ENCODE peak calls at places on chromosome 1, in seven cellular contexts. V, P, R, U, B, I and J are unnamed samples.

GRCh38 chr1:217027403-217028080 is 304.3 kb upstream of the ESRRG start:
- DNase-seq in P (no peak), I (no peak), V (no peak), R (no peak), U (no peak), B (no peak), J (no peak)

GRCh38 chr1:210496063-210496462 is 167.4 kb downstream of the HHAT start:
- DNase-seq in I (no peak), P (no peak), V (no peak), R (no peak), U (no peak), B (no peak), J (no peak)

GRCh38 chr1:223231581-223231980 is 88.5 kb upstream of the TLR5 start:
- DNase-seq in U (no peak), B (no peak), I (no peak), V (no peak), P (no peak), R (no peak), J (no peak)

GRCh38 chr1:118101989-118102388 is 83.0 kb downstream of the SPAG17 start:
- DNase-seq in B (no peak), P (no peak), U (no peak), V (no peak), I (no peak), R (no peak), J (no peak)

GRCh38 chr1:6904476-6905170 is 119.4 kb downstream of the CAMTA1 start:
- DNase-seq in I (no peak), U (no peak), R (no peak), P (no peak), V (no peak), B (no peak), J (no peak)

GRCh38 chr1:9242338-9242969 is 7.9 kb downstream of the H6PD start:
- DNase-seq in B (peak; percentile 91), I (peak; percentile 45), U (peak; percentile 84), V (no peak), R (no peak), P (peak; percentile 50), J (peak; percentile 95)

GRCh38 chr1:204974326-204974725 is 68.7 kb upstream of the CNTN2 start:
- DNase-seq in P (no peak), B (no peak), I (no peak), V (no peak), R (no peak), U (no peak), J (no peak)

GRCh38 chr1:119713538-119714456 is 2.1 kb downstream of the PHGDH start:
- DNase-seq in V (no peak), U (no peak), B (no peak), R (no peak), I (no peak), P (no peak), J (no peak)

GRCh38 chr1:38898653-38899230 is 17.4 kb upstream of the GJA9 start:
- DNase-seq in R (no peak), V (no peak), I (no peak), U (no peak), P (no peak), B (no peak), J (no peak)

DNA sequence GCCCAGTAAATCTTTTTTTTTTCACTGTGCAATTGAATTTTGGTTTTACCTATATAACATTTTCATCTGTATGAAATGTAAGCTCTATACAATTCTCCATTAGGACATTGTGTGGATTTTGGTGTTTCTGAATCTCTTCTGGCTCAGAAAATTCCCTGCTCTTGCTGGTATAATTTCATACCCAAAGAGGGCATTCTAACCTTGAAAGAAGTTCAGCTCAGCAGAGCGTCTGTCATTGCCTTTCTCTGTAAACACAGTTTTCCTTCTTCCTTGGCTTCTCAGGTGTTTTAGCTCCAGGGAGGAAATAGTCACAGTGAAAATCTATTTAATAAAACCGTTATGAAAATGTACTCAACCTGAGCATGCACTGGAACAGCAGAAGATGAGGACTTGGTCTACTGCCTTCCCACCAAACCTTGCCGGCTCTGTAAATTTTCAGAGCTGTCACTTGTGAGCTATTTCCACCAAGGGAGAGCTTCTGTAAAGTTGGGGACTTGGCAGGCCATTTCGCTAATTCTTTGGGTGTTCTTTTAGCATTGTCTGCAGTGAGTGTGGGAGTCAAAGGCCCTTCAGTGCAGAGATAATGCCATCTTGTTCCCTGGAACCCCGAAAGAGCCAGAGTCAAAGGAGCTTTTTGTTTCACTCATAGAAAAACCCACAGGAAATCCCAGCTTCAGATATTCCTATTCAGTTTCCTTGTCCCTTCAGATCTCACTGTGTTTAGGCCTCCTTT is 16.2 kb downstream of the DISC1 start:
- DNase-seq in P (no peak), U (no peak), B (no peak), V (no peak), R (no peak), I (no peak), J (no peak)
- TF ChIP-seq CTCF in P (no peak), U (no peak), B (no peak), V (no peak), R (no peak), I (no peak), J (no peak)

DNA sequence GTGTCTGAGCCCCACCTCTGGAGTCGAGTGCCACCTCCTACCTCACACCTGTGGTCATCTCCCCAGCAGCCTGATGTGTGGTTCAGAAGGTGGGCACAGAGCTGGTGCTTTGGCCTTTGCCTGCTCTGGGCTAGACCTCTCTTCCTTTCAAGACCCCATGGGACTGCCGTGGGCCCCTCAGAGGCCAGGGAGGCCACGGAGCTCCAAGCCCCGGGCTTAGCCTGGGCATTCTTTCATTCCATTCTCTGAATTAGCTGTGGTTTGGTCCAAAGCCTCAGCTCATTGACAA is 5.5 kb downstream of the FHAD1 start:
- DNase-seq in I (no peak), B (no peak), R (no peak), U (no peak), V (no peak), P (no peak), J (no peak)
- TF ChIP-seq EP300 in I (no peak), B (no peak), R (no peak), U (no peak), V (no peak), P (no peak), J (no peak)

GRCh38 chr1:236397173-236397759 is 3.2 kb downstream of the EDARADD start:
- DNase-seq in P (no peak), V (peak; percentile 31), I (no peak), R (no peak), U (no peak), B (no peak), J (no peak)

GRCh38 chr1:236396665-236397043 is 2.6 kb downstream of the EDARADD start:
- DNase-seq in P (no peak), R (no peak), I (no peak), U (no peak), B (no peak), V (no peak), J (no peak)

GRCh38 chr1:236395780-236396664 is 1.9 kb downstream of the EDARADD start:
- DNase-seq in V (peak; percentile 43), I (no peak), P (no peak), R (no peak), B (no peak), U (no peak), J (no peak)

GRCh38 chr1:236394016-236394481 is at the start of gene EDARADD:
- DNase-seq in R (no peak), U (no peak), V (peak; percentile 51), I (no peak), P (no peak), B (no peak), J (no peak)

DNA sequence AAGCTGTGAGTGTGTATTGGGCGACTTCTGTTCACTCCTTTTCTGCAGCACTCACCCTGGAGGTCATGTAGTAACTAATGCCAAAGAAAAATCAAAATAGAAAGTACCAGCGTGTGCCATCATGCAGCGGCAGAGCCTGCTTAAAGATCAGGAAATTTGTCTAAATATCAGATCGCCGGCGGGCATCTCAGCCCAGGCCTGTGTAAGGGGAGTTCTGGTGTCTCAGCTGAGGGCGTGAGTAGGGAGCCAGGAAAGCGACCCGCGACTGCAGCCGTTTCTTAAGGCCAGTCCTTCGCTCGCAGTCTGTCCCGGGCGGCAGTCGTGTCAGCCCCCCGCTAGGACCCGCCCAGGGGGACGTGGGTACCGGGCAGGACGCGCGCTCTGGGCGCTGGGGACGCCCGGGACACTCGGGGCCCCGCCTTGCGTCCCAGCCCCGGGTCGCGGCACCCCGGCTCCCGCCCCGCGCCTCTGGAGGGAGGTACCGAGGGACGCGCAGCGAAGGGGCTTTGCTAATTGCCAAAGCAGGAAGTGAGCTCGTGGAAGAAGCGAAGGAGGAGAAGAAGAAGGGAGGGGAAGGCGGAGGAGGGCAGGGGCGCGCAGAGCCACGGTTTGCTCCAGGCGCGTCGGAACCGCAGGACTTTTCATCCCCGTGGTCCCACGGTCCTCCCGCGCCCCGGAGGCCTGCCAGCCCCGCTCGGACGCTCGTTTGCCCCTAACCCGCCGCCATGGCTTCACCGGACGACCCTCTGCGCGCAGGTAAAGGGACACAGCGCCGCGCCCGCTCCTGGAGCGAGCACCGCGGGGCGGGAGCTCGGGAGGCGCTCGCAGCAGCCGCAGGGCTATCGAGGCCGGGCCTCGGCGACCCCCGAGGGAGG is 1.1 kb downstream of the EDARADD start:
- DNase-seq in U (peak; percentile 30), R (no peak), B (peak; percentile 63), I (no peak), V (peak; percentile 87), P (peak; percentile 8), J (no peak)
- TF ChIP-seq CTCF in U (no peak), R (no peak), B (no peak), I (no peak), V (no peak), P (no peak), J (no peak)

DNA sequence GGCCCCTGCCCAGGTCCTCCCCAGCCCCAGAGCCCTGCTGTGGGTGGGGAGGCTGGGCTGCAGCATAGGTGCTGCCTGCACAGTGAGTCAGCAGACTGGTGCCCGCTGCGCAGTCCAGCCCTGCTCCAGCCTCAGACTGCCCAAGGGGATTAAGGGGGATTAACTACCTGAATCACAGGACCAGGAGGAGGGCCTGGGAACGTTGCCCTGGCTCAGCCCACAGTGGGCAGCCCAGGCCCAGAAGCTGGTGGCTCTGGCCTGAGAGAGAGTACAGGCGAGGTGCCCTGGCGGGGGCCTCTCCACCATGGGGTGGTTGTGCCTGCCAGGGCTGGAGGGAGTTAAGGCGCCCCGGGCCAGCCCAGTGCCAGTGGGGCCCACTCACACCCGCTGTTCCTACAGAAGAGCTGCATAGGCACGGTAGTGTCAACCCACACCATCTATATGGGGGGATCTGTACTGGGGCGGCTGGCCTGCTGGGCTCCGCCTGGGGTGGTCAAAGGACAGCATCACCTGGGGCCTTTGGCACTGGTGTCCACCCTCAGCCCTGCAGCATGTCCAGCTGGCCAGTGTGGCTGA is 2.3 kb downstream of the OBSCN start:
- DNase-seq in B (no peak), V (no peak), R (peak; percentile 33), U (no peak), P (no peak), I (no peak), J (no peak)
- TF ChIP-seq EP300 in B (no peak), V (no peak), R (no peak), U (no peak), P (no peak), I (no peak), J (no peak)

DNA sequence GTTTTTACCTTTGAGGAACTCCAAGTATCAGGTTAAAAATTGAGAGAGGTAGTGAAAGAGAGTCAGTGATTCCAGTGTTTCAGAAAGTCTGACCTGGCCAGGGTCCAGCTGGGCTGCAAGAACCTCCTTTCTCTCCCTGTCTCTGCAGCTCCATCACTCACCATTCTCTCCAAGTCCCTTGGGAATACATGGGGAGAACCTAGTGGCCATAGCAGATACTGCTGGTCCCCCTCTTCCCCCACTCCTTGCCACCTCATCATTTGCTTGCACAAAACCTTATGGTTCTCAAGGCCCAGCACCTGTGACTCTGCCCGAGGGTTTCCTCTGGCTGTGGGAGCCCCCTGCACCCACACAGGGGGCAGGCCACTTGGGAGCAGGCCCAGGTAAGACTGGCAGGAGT is 279.5 kb downstream of the KIF26B start:
- DNase-seq in V (no peak), U (no peak), B (no peak), I (no peak), R (peak; percentile 25), P (no peak), J (no peak)
- TF ChIP-seq CTCF in V (no peak), U (no peak), B (no peak), I (no peak), R (no peak), P (no peak), J (no peak)